ENCODE peak calls at places on chromosomes 12 and 14, in nine cellular contexts. G, H, W, T, B, M, S, D and Y are unnamed samples.

GRCh38 chr14:75794615-75795038 is 133.6 kb downstream of the TTLL5 start:
- DNase-seq in T (no peak), G (no peak), M (no peak), W (no peak), S (no peak), B (peak), H (peak), D (no peak), Y (no peak)

GRCh38 chr14:69712637-69713088 is 54.3 kb upstream of the SRSF5 start:
- DNase-seq in H (peak), B (no peak), S (peak), M (no peak), T (peak), W (no peak), D (peak), G (peak), Y (peak)

GRCh38 chr14:73426877-73427276 is 31.5 kb downstream of the NUMB start:
- DNase-seq in G (no peak), W (peak), T (no peak), D (no peak), H (peak), S (no peak), B (peak), M (no peak), Y (no peak)

GRCh38 chr12:10033783-10034381 is 3.4 kb downstream of the CLEC9A start:
- DNase-seq in H (peak), B (peak), W (no peak), T (no peak), D (no peak), G (no peak), S (no peak), M (peak), Y (no peak)

GRCh38 chr14:77251870-77252269 is 19.1 kb downstream of the NGB start:
- DNase-seq in D (no peak), G (no peak), B (no peak), S (no peak), M (no peak), H (no peak), T (no peak), W (no peak), Y (no peak)

GRCh38 chr12:27164330-27165045 is 79.6 kb upstream of the STK38L start:
- DNase-seq in G (no peak), M (no peak), T (no peak), W (no peak), B (no peak), D (no peak), S (no peak), H (no peak), Y (no peak)

GRCh38 chr12:3988519-3989217 is 115.5 kb upstream of the PARP11 start:
- DNase-seq in T (no peak), S (no peak), M (peak), D (no peak), H (no peak), W (peak), B (no peak), G (no peak), Y (no peak)

GRCh38 chr14:49770212-49770817 is 2.4 kb downstream of the KLHDC2 start:
- DNase-seq in W (no peak), D (peak), G (no peak), T (no peak), M (no peak), H (no peak), B (peak), S (no peak), Y (no peak)

GRCh38 chr14:81311816-81312215 is 88.3 kb downstream of the STON2 start:
- DNase-seq in T (no peak), G (no peak), S (no peak), W (no peak), D (no peak), B (no peak), M (no peak), H (no peak), Y (no peak)

DNA sequence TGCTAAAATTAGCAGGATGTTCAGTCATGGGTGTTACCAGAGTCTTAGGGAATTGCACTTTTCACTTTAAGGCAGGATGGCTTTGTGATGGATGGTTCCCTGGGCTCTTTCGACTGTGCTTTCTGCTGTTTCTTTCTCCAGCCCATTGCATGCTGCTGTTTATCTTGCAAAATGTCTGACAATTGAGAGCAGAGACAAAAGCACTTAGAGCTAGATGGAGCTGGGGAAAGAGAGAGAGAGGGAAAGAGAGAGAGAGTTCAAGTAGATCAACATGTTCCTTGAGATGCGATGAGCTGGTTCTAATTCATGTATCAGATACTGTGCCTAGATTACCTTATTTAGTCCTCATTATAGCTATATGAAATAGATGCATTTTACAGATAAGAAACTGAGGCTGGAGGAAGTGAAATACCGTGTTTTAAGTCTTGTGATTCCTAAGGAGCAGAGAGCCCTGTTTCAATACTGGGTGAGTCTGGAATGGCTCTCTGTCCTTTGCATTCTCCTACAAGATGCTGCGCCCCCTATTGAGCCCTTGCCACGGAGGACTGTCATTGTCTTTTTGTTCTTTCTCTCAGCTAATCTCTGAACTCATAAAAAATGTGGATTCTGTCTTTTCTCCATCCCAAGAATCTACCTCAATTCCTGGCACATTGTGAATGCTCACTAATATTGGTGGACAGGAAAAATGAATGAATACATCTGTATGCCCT is 227.9 kb downstream of the ALG10B start:
- DNase-seq in G (peak), D (no peak), B (no peak), H (no peak), W (no peak), S (no peak), T (no peak), M (no peak), Y (peak)
- TF ChIP-seq CTCF in G (no peak), D (no peak), B (no peak), H (no peak), W (peak), S (no peak), T (no peak), M (no peak), Y (peak)

GRCh38 chr12:120959111-120959878 is 19.0 kb upstream of the HNF1A start:
- DNase-seq in W (no peak), B (no peak), D (no peak), G (no peak), H (no peak), M (no peak), T (no peak), S (no peak), Y (no peak)

GRCh38 chr12:120960657-120961056 is 17.7 kb upstream of the HNF1A start:
- DNase-seq in D (no peak), M (peak), H (no peak), B (no peak), T (no peak), W (no peak), G (no peak), S (no peak), Y (no peak)

GRCh38 chr12:120964298-120964697 is 14.0 kb upstream of the HNF1A start:
- DNase-seq in B (no peak), G (no peak), W (no peak), D (no peak), T (no peak), S (no peak), M (no peak), H (no peak), Y (no peak)

GRCh38 chr12:120962487-120963054 is 15.8 kb upstream of the HNF1A start:
- DNase-seq in T (no peak), B (no peak), W (no peak), M (no peak), G (no peak), S (no peak), D (no peak), H (no peak), Y (no peak)

DNA sequence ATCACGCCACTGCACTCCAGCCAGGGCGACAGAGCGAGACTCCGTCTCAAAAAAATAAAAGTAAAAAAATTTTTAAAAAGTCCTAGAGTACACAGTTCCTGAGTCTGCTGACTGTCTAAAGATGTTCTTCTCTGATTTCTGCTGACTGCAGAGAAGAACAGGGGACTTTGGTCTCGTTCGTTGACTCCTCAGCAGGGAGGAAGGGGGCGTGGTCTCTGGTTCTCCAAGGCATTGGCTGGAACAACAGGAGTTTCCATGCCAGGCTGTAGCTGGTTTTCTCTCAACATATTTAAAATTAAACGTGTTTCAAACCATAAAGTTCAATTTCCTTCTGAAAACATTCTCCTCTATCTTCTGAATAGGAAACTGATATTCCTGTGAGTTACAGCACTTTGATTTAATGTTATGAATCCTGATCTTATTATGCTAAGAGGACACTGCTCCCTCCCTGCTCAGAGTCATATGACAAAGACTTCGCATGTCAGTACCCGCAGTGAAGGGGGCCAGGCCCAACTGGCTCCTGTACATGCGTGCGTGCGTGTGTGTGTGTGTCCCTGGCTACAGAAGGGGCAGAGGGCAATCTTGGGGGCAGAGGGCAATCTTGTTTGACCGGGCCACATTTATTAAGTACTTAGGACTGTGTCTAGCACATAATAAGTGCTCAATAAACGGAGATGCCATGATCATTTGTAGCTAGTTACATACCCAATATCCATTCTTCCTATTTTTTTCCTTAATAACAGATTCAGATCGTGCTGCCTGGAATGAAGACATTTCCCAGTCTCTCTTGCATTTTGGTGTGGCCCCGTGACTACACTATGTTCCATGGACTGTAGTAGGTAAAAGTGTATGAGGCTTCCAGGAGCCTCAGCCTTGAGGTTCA is 16.5 kb upstream of the HNF1A start:
- DNase-seq in H (no peak), M (no peak), S (peak), D (peak), W (no peak), T (peak), G (peak), B (no peak), Y (peak)
- TF ChIP-seq CTCF in H (no peak), M (no peak), S (no peak), D (no peak), W (no peak), T (no peak), G (no peak), B (no peak), Y (no peak)

DNA sequence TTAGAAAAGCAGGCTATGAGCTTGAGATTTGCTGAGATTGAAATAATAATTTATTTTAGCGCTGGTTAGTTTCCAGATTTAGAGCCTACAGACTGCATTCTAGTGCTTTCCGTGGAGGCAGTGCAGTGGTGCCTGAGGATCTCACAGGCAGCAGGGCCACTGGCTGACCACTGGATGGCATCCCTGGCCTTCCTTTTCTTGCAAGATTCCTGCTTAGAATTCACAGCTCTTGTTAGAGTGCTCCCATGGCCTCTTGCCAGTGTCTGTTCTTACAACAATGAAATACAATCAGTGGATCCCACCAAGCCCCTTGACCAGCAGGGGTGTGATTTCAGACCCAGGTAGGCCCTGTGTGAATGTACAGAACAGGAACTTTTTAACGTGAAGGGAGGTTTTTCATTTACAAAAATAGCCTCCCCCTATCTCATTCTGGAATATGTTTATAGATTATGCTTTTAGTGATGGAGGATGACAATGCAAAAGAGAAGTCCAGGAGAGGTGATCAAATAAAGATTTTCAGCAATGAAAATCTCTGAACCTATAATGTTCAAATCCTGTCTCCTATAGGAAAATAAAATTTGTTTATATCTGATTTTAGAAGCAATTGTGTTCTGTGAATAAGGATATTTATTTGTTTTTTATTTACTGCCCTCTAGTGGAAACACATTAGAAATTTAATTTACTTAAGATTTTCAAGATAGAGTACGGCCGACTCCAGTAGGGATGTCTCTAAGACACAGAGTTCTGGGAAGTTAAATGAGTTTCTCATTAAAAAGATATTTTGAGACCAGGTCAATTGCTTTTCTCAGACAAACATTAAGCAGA is 362.2 kb upstream of the STXBP6 start:
- DNase-seq in W (no peak), T (no peak), G (peak), H (no peak), B (peak), D (no peak), M (no peak), S (no peak), Y (peak)
- TF ChIP-seq CTCF in W (peak), T (peak), G (no peak), H (peak), B (no peak), D (no peak), M (no peak), S (peak), Y (peak)

GRCh38 chr12:118033902-118034301 is 17.4 kb downstream of the RFC5 start:
- DNase-seq in S (no peak), T (no peak), H (peak), B (peak), G (no peak), D (no peak), M (no peak), W (no peak), Y (no peak)

GRCh38 chr12:118033331-118033730 is 16.8 kb downstream of the RFC5 start:
- DNase-seq in S (no peak), G (no peak), B (peak), H (peak), T (no peak), W (no peak), D (no peak), M (no peak), Y (no peak)

GRCh38 chr12:118036672-118037411 is 20.3 kb downstream of the RFC5 start:
- DNase-seq in D (no peak), T (no peak), S (no peak), M (no peak), G (no peak), B (no peak), H (no peak), W (no peak), Y (no peak)

GRCh38 chr12:118034429-118035193 is 18.1 kb downstream of the RFC5 start:
- DNase-seq in B (peak), H (peak), W (no peak), T (no peak), G (peak), M (no peak), D (no peak), S (no peak), Y (peak)

DNA sequence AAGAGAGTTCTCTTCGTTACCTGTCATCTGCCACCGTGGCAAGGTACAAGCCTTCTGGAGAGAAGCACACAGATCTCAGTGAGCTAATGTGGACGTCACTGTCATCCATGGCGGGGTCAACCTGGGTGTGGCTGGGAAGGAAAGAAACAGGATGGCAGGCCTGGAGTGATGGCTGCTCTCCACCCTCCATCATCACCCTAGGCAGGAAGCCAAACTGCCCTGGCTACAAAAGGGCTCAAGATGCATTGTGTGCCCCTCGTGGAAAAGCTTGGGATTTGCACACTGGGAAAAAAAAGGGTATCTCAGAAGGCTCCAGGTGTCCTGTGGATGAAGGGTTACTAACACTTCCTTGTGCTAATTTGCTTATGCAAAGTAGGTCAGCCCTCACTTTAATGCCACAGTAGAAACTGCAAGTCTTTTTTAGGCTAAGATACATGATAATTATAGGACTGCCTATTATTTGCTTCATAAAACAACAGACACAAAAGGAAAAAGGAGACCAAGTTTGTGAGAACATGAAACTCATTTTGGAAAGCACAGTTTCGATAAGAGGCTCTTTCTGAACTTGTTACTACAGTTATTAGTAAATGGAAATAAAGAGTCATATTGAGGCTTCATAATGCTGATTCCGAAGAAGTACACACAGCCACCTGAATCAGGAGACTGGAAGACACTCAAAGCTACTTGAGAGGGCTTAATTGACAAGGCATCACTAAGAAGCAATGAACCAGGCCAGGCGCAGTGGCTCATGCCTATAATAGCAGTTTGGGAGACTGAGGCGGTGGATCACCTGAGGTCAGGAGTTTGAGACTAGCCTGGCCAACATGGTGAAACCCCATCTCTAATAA is 18.9 kb downstream of the RFC5 start:
- DNase-seq in H (peak), T (no peak), S (no peak), M (peak), G (no peak), D (no peak), W (peak), B (peak), Y (no peak)
- TF ChIP-seq CTCF in H (peak), T (no peak), S (no peak), M (no peak), G (no peak), D (no peak), W (no peak), B (peak), Y (no peak)

GRCh38 chr12:48973084-48973483 is 1.5 kb upstream of the WNT10B start:
- DNase-seq in B (no peak), D (no peak), G (no peak), W (no peak), H (no peak), T (no peak), S (no peak), M (peak), Y (no peak)

GRCh38 chr12:48970702-48971334 is 717 bp downstream of the WNT10B start:
- DNase-seq in H (no peak), B (no peak), T (no peak), M (peak), G (no peak), W (no peak), D (no peak), S (no peak), Y (no peak)

GRCh38 chr12:48973531-48973930 is 2.0 kb upstream of the WNT10B start:
- DNase-seq in G (no peak), W (no peak), H (no peak), S (no peak), T (peak), B (no peak), M (peak), D (no peak), Y (no peak)

GRCh38 chr12:48972213-48973021 is 882 bp upstream of the WNT10B start:
- DNase-seq in M (peak), T (no peak), D (no peak), B (no peak), H (no peak), G (no peak), S (no peak), W (no peak), Y (no peak)

GRCh38 chr12:48973992-48974673 is 2.6 kb upstream of the WNT10B start:
- DNase-seq in S (no peak), G (peak), W (no peak), B (peak), H (peak), M (peak), D (no peak), T (peak), Y (peak)
- TF ChIP-seq CTCF in S (peak), G (no peak), W (peak), B (peak), H (peak), M (peak), D (peak), T (peak), Y (peak)